ENCODE peak calls at places on chromosome 19, in five cellular contexts. One of them, this sample, is unnamed.

GRCh38 chr19:35712910-35713845 is 4.6 kb upstream of the KMT2B start:
- DNase-seq in mesothelial cell of epicardium: no peak
- DNase-seq in nephron progenitor cell: no peak
- DNase-seq in AG04450: no peak
- DNase-seq in thoracic aorta: no peak
- DNase-seq in this sample: no peak

GRCh38 chr19:48992571-48993174 is 436 bp downstream of the GYS1 start:
- DNase-seq in mesothelial cell of epicardium: no peak
- DNase-seq in AG04450: no peak
- DNase-seq in nephron progenitor cell: no peak
- DNase-seq in thoracic aorta: no peak
- DNase-seq in this sample: peak

GRCh38 chr19:48644839-48645651 is 942 bp downstream of the CA11 start:
- DNase-seq in thoracic aorta: no peak
- DNase-seq in AG04450: no peak
- DNase-seq in nephron progenitor cell: peak
- DNase-seq in mesothelial cell of epicardium: no peak
- DNase-seq in this sample: peak

GRCh38 chr19:35644987-35645679 is 3.0 kb upstream of the COX6B1 start:
- DNase-seq in nephron progenitor cell: peak
- DNase-seq in AG04450: no peak
- DNase-seq in thoracic aorta: peak
- DNase-seq in mesothelial cell of epicardium: peak
- DNase-seq in this sample: peak

GRCh38 chr19:35715355-35715809 is 2.4 kb upstream of the KMT2B start:
- DNase-seq in mesothelial cell of epicardium: no peak
- DNase-seq in AG04450: no peak
- DNase-seq in nephron progenitor cell: no peak
- DNase-seq in thoracic aorta: no peak
- DNase-seq in this sample: no peak

GRCh38 chr19:2385053-2385721 is 25.1 kb downstream of the TMPRSS9 start:
- DNase-seq in mesothelial cell of epicardium: no peak
- DNase-seq in nephron progenitor cell: peak
- DNase-seq in AG04450: peak
- DNase-seq in thoracic aorta: no peak
- DNase-seq in this sample: peak

GRCh38 chr19:40791349-40791748 is 7.6 kb upstream of the EGLN2 start:
- DNase-seq in mesothelial cell of epicardium: no peak
- DNase-seq in AG04450: no peak
- DNase-seq in nephron progenitor cell: no peak
- DNase-seq in thoracic aorta: no peak
- DNase-seq in this sample: no peak

GRCh38 chr19:40530091-40530901 is 46.4 kb upstream of the SHKBP1 start:
- DNase-seq in AG04450: no peak
- DNase-seq in mesothelial cell of epicardium: peak
- DNase-seq in thoracic aorta: no peak
- DNase-seq in nephron progenitor cell: peak
- DNase-seq in this sample: peak

GRCh38 chr19:2582984-2583956 is 107.3 kb downstream of the GADD45B start:
- DNase-seq in AG04450: no peak
- DNase-seq in nephron progenitor cell: no peak
- DNase-seq in thoracic aorta: no peak
- DNase-seq in mesothelial cell of epicardium: no peak
- DNase-seq in this sample: no peak

GRCh38 chr19:16361926-16362325 is 37.3 kb downstream of the KLF2 start:
- DNase-seq in AG04450: no peak
- DNase-seq in thoracic aorta: no peak
- DNase-seq in nephron progenitor cell: no peak
- DNase-seq in mesothelial cell of epicardium: no peak
- DNase-seq in this sample: no peak

GRCh38 chr19:1422943-1423342 is 15.3 kb upstream of the RPS15 start:
- DNase-seq in nephron progenitor cell: no peak
- DNase-seq in thoracic aorta: no peak
- DNase-seq in mesothelial cell of epicardium: no peak
- DNase-seq in AG04450: no peak
- DNase-seq in this sample: no peak

GRCh38 chr19:45405435-45406164 is 731 bp upstream of the PPP1R13L start:
- DNase-seq in mesothelial cell of epicardium: peak
- DNase-seq in AG04450: no peak
- DNase-seq in nephron progenitor cell: peak
- DNase-seq in thoracic aorta: peak
- DNase-seq in this sample: peak
- TF ChIP-seq CTCF in mesothelial cell of epicardium: no peak
- TF ChIP-seq CTCF in AG04450: no peak
- TF ChIP-seq CTCF in nephron progenitor cell: no peak
- TF ChIP-seq CTCF in thoracic aorta: no peak
- TF ChIP-seq CTCF in this sample: no peak

DNA sequence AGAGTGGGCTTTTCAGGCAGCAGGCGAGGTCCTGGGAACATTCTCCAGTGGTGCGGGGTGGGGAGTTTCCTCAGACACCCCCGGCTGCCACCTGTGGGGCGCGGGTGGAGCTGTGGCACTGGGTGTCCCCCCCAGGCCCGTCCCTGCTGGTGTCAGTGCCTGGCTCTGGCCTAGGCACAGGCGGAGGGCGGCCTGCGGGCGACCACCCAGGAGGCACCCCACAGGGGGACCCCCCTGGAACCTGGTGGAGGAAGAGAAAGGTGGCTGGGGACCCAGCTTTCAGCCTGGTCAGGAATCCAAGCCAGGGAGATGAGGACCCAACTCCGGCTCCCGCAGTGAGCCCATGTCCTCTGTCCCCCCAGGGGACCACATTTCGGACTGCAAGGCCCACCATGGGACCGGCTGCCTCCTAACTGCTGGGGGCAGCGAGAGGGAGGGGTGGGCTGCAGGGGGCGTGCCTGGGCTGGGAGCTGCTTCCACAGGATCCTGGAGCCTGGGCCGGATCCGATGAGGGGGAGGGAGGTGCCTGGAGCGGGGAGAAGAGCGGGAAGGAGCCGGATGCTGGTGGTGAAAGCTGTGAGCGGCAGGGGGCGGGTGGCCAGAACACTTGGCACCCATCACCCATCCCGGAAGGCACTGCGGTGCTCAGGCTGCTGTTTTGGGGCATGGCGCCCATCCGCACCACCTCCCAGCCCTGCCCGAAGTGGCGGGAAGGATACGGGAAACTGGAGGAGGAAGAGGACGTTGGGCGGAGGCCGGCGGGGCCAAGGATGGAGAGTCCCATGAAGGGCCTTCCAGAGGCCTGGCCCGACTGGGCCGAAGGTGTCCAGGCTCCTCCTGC is 5.5 kb upstream of the CTXN1 start:
- DNase-seq in nephron progenitor cell: no peak
- DNase-seq in mesothelial cell of epicardium: no peak
- DNase-seq in thoracic aorta: no peak
- DNase-seq in AG04450: no peak
- DNase-seq in this sample: no peak
- TF ChIP-seq CTCF in nephron progenitor cell: no peak
- TF ChIP-seq CTCF in mesothelial cell of epicardium: no peak
- TF ChIP-seq CTCF in thoracic aorta: no peak
- TF ChIP-seq CTCF in AG04450: no peak
- TF ChIP-seq CTCF in this sample: no peak

DNA sequence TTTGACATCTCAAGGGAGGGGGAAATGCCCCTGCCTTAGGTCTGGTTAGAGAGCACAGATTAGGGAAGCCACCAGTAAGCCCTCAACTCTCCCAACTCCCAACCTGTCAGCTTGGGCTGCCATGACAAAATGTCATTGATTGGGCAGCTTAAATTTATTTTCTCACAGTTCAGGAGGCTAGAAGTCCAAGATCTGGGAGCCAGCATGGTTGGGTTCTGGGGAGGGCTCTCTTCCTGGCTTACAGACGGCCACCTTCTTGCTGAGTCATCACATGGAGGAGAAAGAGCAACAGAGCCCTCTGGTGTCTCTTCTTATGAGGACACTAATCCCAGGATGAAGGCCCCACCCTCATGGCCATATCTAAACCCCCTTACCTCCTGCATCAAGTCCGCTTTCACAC is 24.2 kb downstream of the C19orf12 start:
- DNase-seq in nephron progenitor cell: no peak
- DNase-seq in thoracic aorta: no peak
- DNase-seq in mesothelial cell of epicardium: no peak
- DNase-seq in AG04450: no peak
- DNase-seq in this sample: no peak
- TF ChIP-seq CTCF in nephron progenitor cell: peak
- TF ChIP-seq CTCF in thoracic aorta: no peak
- TF ChIP-seq CTCF in mesothelial cell of epicardium: no peak
- TF ChIP-seq CTCF in AG04450: no peak
- TF ChIP-seq CTCF in this sample: peak

DNA sequence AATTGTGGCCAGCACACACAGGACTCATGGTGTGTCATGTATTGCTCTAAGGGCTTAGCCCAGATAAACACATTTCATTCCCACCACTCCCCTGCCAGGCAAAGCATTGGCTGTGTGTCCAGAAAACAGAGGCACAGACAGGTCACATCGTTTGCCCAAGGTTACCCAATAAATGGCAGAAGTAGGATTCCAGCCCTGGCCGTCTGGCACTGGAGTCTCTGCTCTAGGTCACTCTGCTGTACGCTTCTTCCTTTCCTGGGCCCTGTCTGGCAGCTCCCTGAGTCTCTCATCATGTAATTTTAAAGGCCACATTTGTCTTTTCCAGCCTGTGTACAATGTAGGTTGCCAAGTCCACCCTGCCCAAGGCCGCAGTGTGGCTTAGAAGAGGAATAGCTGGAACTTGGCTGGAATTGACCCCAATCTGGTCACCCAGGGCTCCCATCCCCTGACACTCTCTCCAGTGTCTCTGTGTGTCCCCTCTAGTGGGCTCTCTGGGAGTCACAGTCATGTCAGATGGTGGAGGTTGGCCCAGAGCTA is 264.5 kb upstream of the TSHZ3 start:
- DNase-seq in mesothelial cell of epicardium: no peak
- DNase-seq in thoracic aorta: no peak
- DNase-seq in nephron progenitor cell: no peak
- DNase-seq in AG04450: no peak
- DNase-seq in this sample: no peak
- TF ChIP-seq CTCF in mesothelial cell of epicardium: no peak
- TF ChIP-seq CTCF in thoracic aorta: no peak
- TF ChIP-seq CTCF in nephron progenitor cell: no peak
- TF ChIP-seq CTCF in AG04450: no peak
- TF ChIP-seq CTCF in this sample: peak

GRCh38 chr19:18319591-18320135 is 3.2 kb downstream of the LSM4 start:
- DNase-seq in nephron progenitor cell: no peak
- DNase-seq in thoracic aorta: no peak
- DNase-seq in mesothelial cell of epicardium: no peak
- DNase-seq in AG04450: no peak
- DNase-seq in this sample: no peak

GRCh38 chr19:18321729-18322091 is 1.2 kb downstream of the LSM4 start:
- DNase-seq in nephron progenitor cell: no peak
- DNase-seq in AG04450: no peak
- DNase-seq in mesothelial cell of epicardium: no peak
- DNase-seq in thoracic aorta: no peak
- DNase-seq in this sample: no peak

GRCh38 chr19:18322759-18323460 is at the start of gene LSM4:
- DNase-seq in mesothelial cell of epicardium: peak
- DNase-seq in thoracic aorta: peak
- DNase-seq in nephron progenitor cell: peak
- DNase-seq in AG04450: peak
- DNase-seq in this sample: peak

GRCh38 chr19:18320865-18321728 is 1.8 kb downstream of the LSM4 start:
- DNase-seq in nephron progenitor cell: no peak
- DNase-seq in thoracic aorta: no peak
- DNase-seq in AG04450: no peak
- DNase-seq in mesothelial cell of epicardium: no peak
- DNase-seq in this sample: no peak

DNA sequence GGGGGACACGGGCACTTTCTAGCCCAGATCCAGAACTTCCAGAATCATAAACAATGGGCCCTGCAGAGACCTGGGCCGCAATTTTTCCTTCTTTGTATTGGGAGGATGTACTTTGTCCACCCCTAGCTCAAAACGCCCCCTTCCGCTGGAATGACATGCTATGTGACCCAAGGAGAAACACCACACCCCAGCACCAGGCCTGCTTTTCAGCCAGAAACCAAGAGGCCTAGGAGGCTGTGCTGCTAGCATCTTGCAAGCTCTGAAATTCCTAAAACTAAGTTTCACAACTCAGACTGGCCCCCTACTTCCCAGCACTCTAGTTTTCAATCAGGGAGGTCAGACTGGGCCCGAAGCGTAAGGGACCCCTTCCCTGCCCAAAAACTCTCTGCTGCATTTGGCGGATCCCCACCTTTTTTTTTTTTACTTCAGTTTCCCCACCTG is 538 bp downstream of the LSM4 start:
- DNase-seq in AG04450: no peak
- DNase-seq in thoracic aorta: no peak
- DNase-seq in nephron progenitor cell: peak
- DNase-seq in mesothelial cell of epicardium: no peak
- DNase-seq in this sample: peak
- TF ChIP-seq CTCF in AG04450: peak
- TF ChIP-seq CTCF in thoracic aorta: no peak
- TF ChIP-seq CTCF in nephron progenitor cell: no peak
- TF ChIP-seq CTCF in mesothelial cell of epicardium: no peak
- TF ChIP-seq CTCF in this sample: no peak

DNA sequence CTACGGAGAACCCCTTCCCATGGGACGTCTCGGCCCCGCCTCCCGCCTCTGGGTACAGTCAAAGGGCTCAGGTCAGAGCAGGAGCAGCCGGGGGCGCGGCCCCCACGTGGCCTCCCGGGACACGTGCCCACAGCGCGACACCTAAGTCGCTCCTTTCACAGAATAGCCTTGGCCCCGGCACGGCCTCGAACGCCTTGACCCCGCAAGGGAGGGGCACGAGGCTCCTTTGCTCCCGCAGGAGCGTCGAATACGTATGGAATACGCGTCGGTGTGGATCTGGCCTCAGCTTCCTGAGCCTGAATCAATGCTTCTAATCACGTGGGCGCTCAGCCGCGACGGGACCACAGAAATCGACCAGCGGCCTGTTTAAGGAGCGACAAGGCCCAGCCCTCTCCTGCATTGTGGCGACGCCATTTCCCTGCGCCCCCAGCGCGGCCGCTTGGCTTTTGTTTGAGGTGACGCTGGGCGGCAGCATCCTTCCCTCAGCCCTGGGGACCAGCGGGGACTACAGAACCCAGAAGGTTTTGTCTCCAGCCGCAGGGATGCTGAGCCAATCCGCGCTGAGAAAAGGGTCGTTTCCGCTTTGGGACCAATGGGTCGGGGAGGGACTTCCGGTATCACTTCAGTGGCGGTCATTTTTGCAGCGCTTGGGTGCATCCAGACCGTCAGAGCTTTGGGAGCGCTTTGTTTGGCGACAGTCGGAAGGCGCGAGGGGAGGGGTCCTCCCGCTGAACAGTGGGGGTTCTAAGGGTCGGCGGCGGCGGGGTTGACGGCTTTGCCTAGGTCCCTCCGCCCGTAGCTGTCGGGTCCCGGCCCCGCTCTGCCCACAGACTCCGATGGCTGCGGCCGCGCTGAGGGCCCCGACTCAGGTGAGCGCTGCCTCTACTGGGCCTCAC is at the start of gene ZIK1:
- DNase-seq in AG04450: peak
- DNase-seq in thoracic aorta: peak
- DNase-seq in nephron progenitor cell: peak
- DNase-seq in mesothelial cell of epicardium: peak
- DNase-seq in this sample: peak
- TF ChIP-seq CTCF in AG04450: no peak
- TF ChIP-seq CTCF in thoracic aorta: no peak
- TF ChIP-seq CTCF in nephron progenitor cell: no peak
- TF ChIP-seq CTCF in mesothelial cell of epicardium: no peak
- TF ChIP-seq CTCF in this sample: no peak